ENCODE peak calls at places on chromosomes 1 and 21, in four cellular contexts. One of them, this sample, is unnamed.

GRCh38 chr1:154725841-154726240 is 117.9 kb upstream of the ADAR start:
- DNase-seq in WTC11: no peak
- DNase-seq in HepG2: no peak
- DNase-seq in K562: no peak
- DNase-seq in this sample: no peak

GRCh38 chr1:203127672-203128611 is at the start of gene ADORA1:
- DNase-seq in WTC11: peak
- DNase-seq in HepG2: peak
- DNase-seq in K562: no peak
- DNase-seq in this sample: peak

GRCh38 chr1:234919061-234919755 is 209.4 kb downstream of the TOMM20 start:
- DNase-seq in WTC11: no peak
- DNase-seq in HepG2: no peak
- DNase-seq in K562: no peak
- DNase-seq in this sample: no peak

GRCh38 chr1:4058122-4058521 is 158.1 kb upstream of the C1orf174 start:
- DNase-seq in WTC11: no peak
- DNase-seq in HepG2: no peak
- DNase-seq in K562: no peak
- DNase-seq in this sample: no peak

GRCh38 chr1:115877511-115877910 is 36.6 kb upstream of the NHLH2 start:
- DNase-seq in WTC11: peak
- DNase-seq in HepG2: no peak
- DNase-seq in K562: no peak
- DNase-seq in this sample: no peak

GRCh38 chr1:40866408-40866788 is 4.2 kb upstream of the CITED4 start:
- DNase-seq in WTC11: no peak
- DNase-seq in HepG2: peak
- DNase-seq in K562: no peak
- DNase-seq in this sample: no peak

GRCh38 chr1:77876884-77877283 is 11.5 kb upstream of the NEXN start:
- DNase-seq in WTC11: no peak
- DNase-seq in HepG2: no peak
- DNase-seq in K562: no peak
- DNase-seq in this sample: no peak

GRCh38 chr1:216310776-216311175 is 112.5 kb downstream of the USH2A start:
- DNase-seq in WTC11: peak
- DNase-seq in HepG2: no peak
- DNase-seq in K562: no peak
- DNase-seq in this sample: peak

GRCh38 chr1:169346036-169346589 is 21.5 kb downstream of the NME7 start:
- DNase-seq in WTC11: no peak
- DNase-seq in HepG2: no peak
- DNase-seq in K562: no peak
- DNase-seq in this sample: no peak

GRCh38 chr1:108892356-108893140 is 15.8 kb downstream of the GPSM2 start:
- DNase-seq in WTC11: no peak
- DNase-seq in HepG2: no peak
- DNase-seq in K562: no peak
- DNase-seq in this sample: no peak

GRCh38 chr1:10979483-10979920 is 33.0 kb upstream of the TARDBP start:
- DNase-seq in WTC11: no peak
- DNase-seq in HepG2: peak
- DNase-seq in K562: no peak
- DNase-seq in this sample: no peak

GRCh38 chr1:33996281-33996680 is 132.4 kb downstream of the HMGB4 start:
- DNase-seq in WTC11: no peak
- DNase-seq in HepG2: no peak
- DNase-seq in K562: no peak
- DNase-seq in this sample: no peak

GRCh38 chr1:32960819-32961355 is 3.7 kb downstream of the RNF19B start:
- DNase-seq in WTC11: no peak
- DNase-seq in HepG2: no peak
- DNase-seq in K562: no peak
- DNase-seq in this sample: no peak

GRCh38 chr1:54456921-54457529 is 50.8 kb upstream of the SSBP3 start:
- DNase-seq in WTC11: no peak
- DNase-seq in HepG2: no peak
- DNase-seq in K562: no peak
- DNase-seq in this sample: no peak

GRCh38 chr1:164647211-164647610 is 88.2 kb downstream of the PBX1 start:
- DNase-seq in WTC11: no peak
- DNase-seq in HepG2: no peak
- DNase-seq in K562: no peak
- DNase-seq in this sample: no peak

GRCh38 chr1:1006305-1007159 is 6.6 kb upstream of the HES4 start:
- DNase-seq in WTC11: peak
- DNase-seq in HepG2: peak
- DNase-seq in K562: peak
- DNase-seq in this sample: no peak

GRCh38 chr1:179881642-179882252 is 338 bp upstream of the TOR1AIP1 start:
- DNase-seq in WTC11: no peak
- DNase-seq in HepG2: peak
- DNase-seq in K562: no peak
- DNase-seq in this sample: no peak

GRCh38 chr1:176205322-176205914 is 1.7 kb downstream of the COP1 start:
- DNase-seq in WTC11: no peak
- DNase-seq in HepG2: no peak
- DNase-seq in K562: no peak
- DNase-seq in this sample: no peak

GRCh38 chr1:228378453-228379164 is 28.0 kb downstream of the TRIM11 start:
- DNase-seq in WTC11: peak
- DNase-seq in HepG2: no peak
- DNase-seq in K562: peak
- DNase-seq in this sample: peak

GRCh38 chr1:236400061-236400638 is 6.1 kb downstream of the EDARADD start:
- DNase-seq in WTC11: peak
- DNase-seq in HepG2: peak
- DNase-seq in K562: no peak
- DNase-seq in this sample: no peak

GRCh38 chr1:229653420-229653819 is 27.4 kb downstream of the URB2 start:
- DNase-seq in WTC11: no peak
- DNase-seq in HepG2: no peak
- DNase-seq in K562: no peak
- DNase-seq in this sample: no peak

GRCh38 chr21:45454081-45454923 is 49.3 kb downstream of the COL18A1 start:
- DNase-seq in WTC11: no peak
- DNase-seq in HepG2: no peak
- DNase-seq in K562: no peak
- DNase-seq in this sample: no peak

GRCh38 chr1:41935226-41935625 is 16.5 kb upstream of the HIVEP3 start:
- DNase-seq in WTC11: no peak
- DNase-seq in HepG2: no peak
- DNase-seq in K562: no peak
- DNase-seq in this sample: no peak
- TF ChIP-seq ELF4 in WTC11: no peak
- TF ChIP-seq ELF4 in HepG2: no peak
- TF ChIP-seq ELF4 in K562: no peak
- TF ChIP-seq ELF4 in this sample: no peak

DNA sequence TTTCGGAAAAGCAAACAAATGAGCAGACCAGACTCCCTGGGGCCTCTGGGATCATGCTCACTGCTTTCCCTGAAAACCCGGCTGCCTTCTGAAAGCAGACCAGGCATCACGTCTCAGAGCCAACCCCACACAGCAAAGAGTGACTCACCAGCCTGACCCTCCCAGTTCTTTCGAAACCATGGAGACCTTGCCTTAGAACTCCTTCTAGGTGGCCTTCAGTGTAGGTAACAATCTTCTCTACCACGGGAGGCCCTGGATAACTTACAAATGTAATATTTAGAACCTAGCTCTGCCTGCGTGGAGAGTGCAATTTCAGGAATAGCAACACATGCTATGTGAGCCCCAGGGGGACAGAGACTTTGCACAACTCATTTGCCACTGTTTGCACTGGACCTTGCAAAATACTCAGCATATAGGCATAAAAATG is 105.2 kb downstream of the SUSD4 start:
- DNase-seq in WTC11: no peak
- DNase-seq in HepG2: peak
- DNase-seq in K562: no peak
- DNase-seq in this sample: no peak
- TF ChIP-seq ELF4 in WTC11: no peak
- TF ChIP-seq ELF4 in HepG2: no peak
- TF ChIP-seq ELF4 in K562: no peak
- TF ChIP-seq ELF4 in this sample: no peak

GRCh38 chr1:160083968-160084770 is 2.8 kb downstream of the KCNJ9 start:
- DNase-seq in WTC11: peak
- DNase-seq in HepG2: no peak
- DNase-seq in K562: peak
- DNase-seq in this sample: no peak
- TF ChIP-seq ELF4 in WTC11: no peak
- TF ChIP-seq ELF4 in HepG2: no peak
- TF ChIP-seq ELF4 in K562: no peak
- TF ChIP-seq ELF4 in this sample: no peak

GRCh38 chr21:41564871-41565281 is 56.9 kb upstream of the TMPRSS2 start:
- DNase-seq in WTC11: no peak
- DNase-seq in HepG2: peak
- DNase-seq in K562: no peak
- DNase-seq in this sample: no peak

GRCh38 chr21:41559658-41560599 is 52.0 kb upstream of the TMPRSS2 start:
- DNase-seq in WTC11: no peak
- DNase-seq in HepG2: no peak
- DNase-seq in K562: no peak
- DNase-seq in this sample: no peak

GRCh38 chr21:41561701-41562100 is 53.7 kb upstream of the TMPRSS2 start:
- DNase-seq in WTC11: no peak
- DNase-seq in HepG2: no peak
- DNase-seq in K562: no peak
- DNase-seq in this sample: no peak

GRCh38 chr21:41560701-41561158 is 52.8 kb upstream of the TMPRSS2 start:
- DNase-seq in WTC11: no peak
- DNase-seq in HepG2: no peak
- DNase-seq in K562: no peak
- DNase-seq in this sample: no peak

DNA sequence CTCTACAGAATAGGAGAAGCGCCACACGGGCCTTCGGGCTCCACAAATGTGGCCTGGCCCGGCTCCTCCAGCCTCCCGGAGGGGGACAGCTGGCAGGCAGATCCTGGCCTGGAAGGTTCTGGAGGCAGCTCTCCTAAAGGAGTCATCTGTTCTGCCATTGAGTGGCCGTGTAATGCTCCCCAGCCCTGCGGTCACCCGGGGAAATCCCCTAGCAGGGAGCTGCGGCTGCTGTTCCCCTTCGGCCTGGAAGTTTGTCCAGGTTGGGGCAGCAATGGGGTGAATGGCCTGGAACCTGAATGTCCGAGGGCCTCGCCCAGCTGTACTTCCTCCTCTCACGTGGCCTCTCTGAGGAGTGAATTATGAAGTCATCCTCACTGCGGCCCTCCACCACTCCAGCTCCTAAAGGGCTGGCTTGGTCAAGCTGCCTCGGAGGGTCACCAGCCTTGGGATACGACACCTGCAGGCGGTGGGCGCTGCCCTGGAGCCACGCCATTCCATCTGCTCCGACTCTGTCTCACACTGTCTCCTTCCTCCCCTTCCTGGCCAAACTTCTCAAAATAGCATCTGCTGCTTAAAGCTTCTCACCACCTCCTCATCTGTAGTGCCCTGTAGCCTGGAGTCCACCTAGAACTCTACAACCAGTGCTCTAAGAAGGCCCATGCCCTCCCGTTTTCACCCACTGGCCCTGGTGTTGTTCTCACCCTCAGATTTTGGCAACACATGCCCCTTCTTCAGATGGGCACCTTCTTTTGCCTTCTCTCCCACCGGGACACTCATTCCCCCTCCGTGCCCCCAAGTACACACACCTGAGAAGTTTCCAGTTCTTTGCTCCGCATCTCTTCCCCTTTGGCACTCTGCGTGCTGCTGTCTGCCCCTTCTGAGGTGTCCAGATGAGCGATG is 54.4 kb upstream of the TMPRSS2 start:
- DNase-seq in WTC11: no peak
- DNase-seq in HepG2: no peak
- DNase-seq in K562: no peak
- DNase-seq in this sample: no peak
- TF ChIP-seq ELF4 in WTC11: no peak
- TF ChIP-seq ELF4 in HepG2: no peak
- TF ChIP-seq ELF4 in K562: no peak
- TF ChIP-seq ELF4 in this sample: no peak

GRCh38 chr21:28294046-28294445 is 698.6 kb downstream of the LTN1 start:
- DNase-seq in WTC11: no peak
- DNase-seq in HepG2: no peak
- DNase-seq in K562: no peak
- DNase-seq in this sample: no peak
- TF ChIP-seq ELF4 in WTC11: no peak
- TF ChIP-seq ELF4 in HepG2: no peak
- TF ChIP-seq ELF4 in K562: no peak
- TF ChIP-seq ELF4 in this sample: no peak

DNA sequence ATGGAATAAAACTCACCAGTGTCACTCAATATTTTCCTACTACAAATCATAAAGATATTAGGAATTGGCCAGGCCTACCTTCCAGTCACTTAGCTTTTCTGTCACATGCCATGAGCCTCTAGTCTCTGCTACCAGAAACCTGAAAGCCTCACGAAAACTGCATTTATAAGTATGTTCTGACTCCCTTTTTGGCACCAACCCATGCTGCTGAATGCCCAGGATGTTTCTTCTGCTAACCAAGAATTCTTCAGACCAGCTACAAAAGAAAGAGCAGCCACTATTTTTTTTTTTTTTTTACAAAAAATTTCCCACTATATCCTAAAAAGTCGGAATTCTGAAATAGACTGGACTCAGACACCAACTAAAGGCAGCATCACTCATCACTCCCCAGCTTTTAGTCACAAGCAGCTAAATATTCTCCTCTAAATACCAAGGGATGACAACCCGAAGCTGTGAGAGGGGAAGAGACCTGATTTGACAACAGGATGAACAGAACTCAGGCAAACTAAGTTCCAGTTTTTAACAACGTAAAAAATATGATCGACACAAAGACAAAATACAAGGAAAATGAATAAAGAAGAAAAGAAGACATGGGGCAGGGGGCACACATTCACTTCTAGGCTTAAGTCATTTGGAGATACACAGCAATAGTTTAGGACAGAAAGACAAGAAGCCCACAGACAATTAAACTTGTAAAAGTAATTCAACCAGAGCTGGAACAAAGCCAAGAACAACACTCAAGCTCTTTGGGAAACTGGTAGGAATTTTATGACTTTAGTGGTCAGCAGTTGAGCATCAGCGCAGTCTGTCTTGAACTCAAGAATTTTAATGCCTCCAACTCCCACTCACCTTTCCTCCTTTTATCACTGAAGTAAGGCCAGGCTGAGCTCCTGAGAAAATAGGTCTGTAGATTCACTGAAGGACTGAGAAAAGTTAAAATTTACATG is 1.6 kb downstream of the DCAF8 start:
- DNase-seq in WTC11: no peak
- DNase-seq in HepG2: peak
- DNase-seq in K562: no peak
- DNase-seq in this sample: peak
- TF ChIP-seq ELF4 in WTC11: no peak
- TF ChIP-seq ELF4 in HepG2: no peak
- TF ChIP-seq ELF4 in K562: no peak
- TF ChIP-seq ELF4 in this sample: no peak

DNA sequence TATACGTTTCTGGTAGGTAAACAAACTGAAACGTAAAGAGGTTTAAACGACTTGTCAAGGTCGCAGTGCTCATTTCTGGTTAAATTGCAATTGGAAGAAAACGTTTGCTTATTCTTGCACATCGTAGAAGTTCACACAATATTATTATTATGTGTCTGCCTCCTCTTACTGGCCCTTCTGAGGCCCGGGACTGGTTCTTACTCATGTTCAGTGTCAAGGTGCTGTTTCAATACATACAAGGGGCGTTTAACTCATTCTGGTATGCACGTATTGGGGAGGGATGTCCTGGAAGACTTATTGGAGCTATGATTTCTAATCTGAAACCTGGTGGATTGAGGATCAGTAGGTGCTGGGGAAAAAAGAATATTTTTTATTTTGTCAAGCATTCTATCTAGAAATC is 932 bp downstream of the RPF1 start:
- DNase-seq in WTC11: no peak
- DNase-seq in HepG2: no peak
- DNase-seq in K562: peak
- DNase-seq in this sample: no peak
- TF ChIP-seq ELF4 in WTC11: no peak
- TF ChIP-seq ELF4 in HepG2: no peak
- TF ChIP-seq ELF4 in K562: no peak
- TF ChIP-seq ELF4 in this sample: no peak